ENCODE peak calls at places on chromosomes 3 and 15, in six cellular contexts. G is GM20000, K is uterus, N is GM13977, W is thyroid gland, I is HFFc6. C is an unnamed sample.

GRCh38 chr15:78317145-78317836 is 17.9 kb upstream of the SKIC8 start:
- DNase-seq in G (no peak), K (no peak), N (no peak), W (no peak), I (peak; percentile 10), C (no peak)

GRCh38 chr15:63498815-63499549 is 5.4 kb upstream of the USP3 start:
- DNase-seq in G (no peak), K (no peak), N (no peak), W (no peak), I (no peak), C (no peak)

GRCh38 chr15:57505949-57506391 is 85.7 kb upstream of the MYZAP start:
- DNase-seq in G (no peak), K (peak; percentile 44), N (no peak), W (peak; percentile 93), I (no peak), C (no peak)

GRCh38 chr3:8773941-8774542 is 4.6 kb upstream of the OXTR start:
- DNase-seq in G (no peak), K (no peak), N (no peak), W (no peak), I (no peak), C (no peak)

GRCh38 chr3:136305879-136306278 is 55.7 kb downstream of the PCCB start:
- DNase-seq in G (no peak), K (no peak), N (no peak), W (no peak), I (peak; percentile 66), C (no peak)

GRCh38 chr3:139423232-139423631 is 33.8 kb upstream of the COPB2 start:
- DNase-seq in G (no peak), K (no peak), N (no peak), W (no peak), I (no peak), C (no peak)

GRCh38 chr3:134959516-134959915 is 164.5 kb downstream of the EPHB1 start:
- DNase-seq in G (no peak), K (no peak), N (no peak), W (no peak), I (no peak), C (no peak)

GRCh38 chr15:52805351-52806283 is 15.5 kb upstream of the ONECUT1 start:
- DNase-seq in G (peak; percentile 45), K (no peak), N (peak; percentile 31), W (no peak), I (no peak), C (no peak)

GRCh38 chr15:38603672-38604071 is 39.1 kb upstream of the RASGRP1 start:
- DNase-seq in G (no peak), K (no peak), N (no peak), W (no peak), I (no peak), C (no peak)

GRCh38 chr15:66647358-66647757 is 54.7 kb upstream of the SMAD6 start:
- DNase-seq in G (no peak), K (no peak), N (no peak), W (no peak), I (no peak), C (no peak)

GRCh38 chr15:45855210-45855906 is 220.5 kb downstream of the SQOR start:
- DNase-seq in G (no peak), K (no peak), N (no peak), W (no peak), I (no peak), C (no peak)

GRCh38 chr3:162643245-162643644 is 1146.6 kb downstream of the OTOL1 start:
- DNase-seq in G (no peak), K (no peak), N (no peak), W (no peak), I (no peak), C (no peak)

GRCh38 chr15:100602822-100603393 is 519 bp downstream of the ASB7 start:
- DNase-seq in G (peak; percentile 35), K (no peak), N (peak; percentile 44), W (no peak), I (peak; percentile 36), C (peak; percentile 35)

GRCh38 chr3:63333815-63334214 is 55.7 kb downstream of the SYNPR start:
- DNase-seq in G (no peak), K (no peak), N (no peak), W (no peak), I (no peak), C (no peak)
- TF ChIP-seq CTCF in G (no peak), K (no peak), N (no peak), W (no peak), I (peak; percentile 70), C (no peak)

DNA sequence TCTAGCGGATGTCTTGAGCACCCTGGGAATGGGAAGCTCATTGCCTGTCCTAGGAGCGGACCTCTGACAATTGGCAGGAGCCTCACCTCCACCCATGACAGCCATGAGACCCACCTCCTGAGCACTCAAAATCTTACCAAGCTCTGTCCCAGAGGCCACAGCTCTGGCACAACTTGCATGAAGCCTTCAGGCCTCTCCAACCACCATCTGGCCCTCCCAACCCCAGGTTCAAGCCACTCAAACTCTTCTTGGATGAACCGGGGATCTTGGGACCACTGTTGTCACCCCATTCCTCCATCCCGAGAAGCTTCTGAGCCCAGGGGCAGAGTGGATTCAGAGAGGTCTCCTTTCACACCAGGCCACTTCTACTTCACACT is 1.5 kb downstream of the VIPR1 start:
- DNase-seq in G (no peak), K (peak; percentile 3), N (no peak), W (no peak), I (no peak), C (no peak)
- TF ChIP-seq CTCF in G (no peak), K (no peak), N (no peak), W (no peak), I (no peak), C (no peak)

GRCh38 chr3:24154003-24154695 is 209.1 kb downstream of the NR1D2 start:
- DNase-seq in G (no peak), K (no peak), N (peak; percentile 7), W (no peak), I (no peak), C (no peak)

GRCh38 chr3:24151595-24151994 is 206.5 kb downstream of the NR1D2 start:
- DNase-seq in G (no peak), K (no peak), N (no peak), W (no peak), I (no peak), C (no peak)

GRCh38 chr3:24145981-24146822 is 201.1 kb downstream of the NR1D2 start:
- DNase-seq in G (no peak), K (no peak), N (no peak), W (no peak), I (peak; percentile 98), C (no peak)

GRCh38 chr3:24145481-24145880 is 200.4 kb downstream of the NR1D2 start:
- DNase-seq in G (no peak), K (no peak), N (no peak), W (no peak), I (no peak), C (no peak)

GRCh38 chr3:24149032-24149431 is 203.9 kb downstream of the NR1D2 start:
- DNase-seq in G (no peak), K (no peak), N (no peak), W (no peak), I (no peak), C (no peak)
- TF ChIP-seq CTCF in G (no peak), K (no peak), N (no peak), W (no peak), I (peak; percentile 62), C (no peak)

DNA sequence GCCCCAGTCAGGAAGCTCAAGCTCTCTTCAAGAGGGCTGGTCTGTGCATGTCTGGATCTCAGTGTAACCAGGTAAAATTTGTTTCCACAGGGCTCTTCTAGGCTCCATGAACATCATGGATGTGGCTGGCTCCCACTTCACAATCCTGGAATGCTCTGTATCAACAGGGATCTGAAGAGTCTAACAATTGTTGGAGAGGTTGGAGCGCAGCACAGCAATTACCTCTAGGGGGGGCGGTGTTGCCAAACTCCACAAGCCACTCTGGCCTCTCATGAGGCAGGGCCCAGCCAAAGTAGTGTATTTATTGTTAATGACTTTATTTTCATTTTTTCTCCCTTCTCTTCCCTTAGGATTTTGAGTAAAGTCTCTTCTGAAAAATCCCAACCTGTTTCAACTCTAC is 6.1 kb upstream of the EIF2B5 start:
- DNase-seq in G (peak; percentile 33), K (no peak), N (no peak), W (peak; percentile 89), I (peak; percentile 60), C (peak; percentile 34)
- TF ChIP-seq CTCF in G (peak; percentile 25), K (no peak), N (peak; percentile 45), W (peak; percentile 49), I (peak; percentile 75), C (peak; percentile 54)

GRCh38 chr15:55281517-55282227 is 7.9 kb downstream of the RAB27A start:
- DNase-seq in G (no peak), K (no peak), N (no peak), W (no peak), I (no peak), C (no peak)
- TF ChIP-seq CTCF in G (no peak), K (no peak), N (no peak), W (no peak), I (peak; percentile 23), C (no peak)

GRCh38 chr3:141276398-141276797 is 44.8 kb downstream of the PXYLP1 start:
- DNase-seq in G (no peak), K (no peak), N (no peak), W (no peak), I (no peak), C (no peak)
- TF ChIP-seq CTCF in G (no peak), K (no peak), N (no peak), W (no peak), I (no peak), C (no peak)

GRCh38 chr3:38657369-38657768 is 7.9 kb upstream of the SCN5A start:
- DNase-seq in G (no peak), K (no peak), N (no peak), W (no peak), I (no peak), C (no peak)

GRCh38 chr3:38658886-38659285 is 9.4 kb upstream of the SCN5A start:
- DNase-seq in G (no peak), K (no peak), N (no peak), W (no peak), I (no peak), C (no peak)

GRCh38 chr3:38662544-38662943 is 13.1 kb upstream of the SCN5A start:
- DNase-seq in G (no peak), K (no peak), N (no peak), W (no peak), I (peak; percentile 28), C (no peak)
- TF ChIP-seq CTCF in G (no peak), K (no peak), N (peak; percentile 33), W (no peak), I (peak; percentile 74), C (no peak)

GRCh38 chr3:129018751-129019150 is 17.6 kb downstream of the EFCC1 start:
- DNase-seq in G (no peak), K (no peak), N (no peak), W (no peak), I (no peak), C (no peak)
- TF ChIP-seq CTCF in G (no peak), K (no peak), N (no peak), W (no peak), I (no peak), C (no peak)

C was measured in GM10248.